ENCODE peak calls at places on chromosomes 4 and X, in eight cellular contexts. One of them, this sample, is unnamed.

GRCh38 chr4:37872310-37872988 is 18.4 kb upstream of the TBC1D1 start:
- ATAC-seq in GM23338: no peak
- ATAC-seq in activated CD8-positive, alpha-beta memory T cell treated with anti-CD3 and anti-CD28 coated beads, Interleukin-2, amount 10 ng/mL, durations not matched to agents 7 days and 5 days: peak
- ATAC-seq in activated CD8-positive, alpha-beta T cell treated with anti-CD3 and anti-CD28 coated beads for 36 hours: peak
- ATAC-seq in right lobe of liver: no peak
- ATAC-seq in PC-3: no peak
- ATAC-seq in right cardiac atrium: no peak
- ATAC-seq in stimulated activated naive CD8-positive, alpha-beta T cell treated with anti-CD3 and anti-CD28 coated beads, Interleukin-15, amount 100 ng/mL, for 72 hours: peak
- ATAC-seq in this sample: peak

GRCh38 chr4:88177981-88178632 is 19.7 kb upstream of the ABCG2 start:
- ATAC-seq in GM23338: peak
- ATAC-seq in activated CD8-positive, alpha-beta memory T cell treated with anti-CD3 and anti-CD28 coated beads, Interleukin-2, amount 10 ng/mL, durations not matched to agents 7 days and 5 days: no peak
- ATAC-seq in activated CD8-positive, alpha-beta T cell treated with anti-CD3 and anti-CD28 coated beads for 36 hours: no peak
- ATAC-seq in right lobe of liver: peak
- ATAC-seq in PC-3: peak
- ATAC-seq in right cardiac atrium: no peak
- ATAC-seq in stimulated activated naive CD8-positive, alpha-beta T cell treated with anti-CD3 and anti-CD28 coated beads, Interleukin-15, amount 100 ng/mL, for 72 hours: no peak
- ATAC-seq in this sample: no peak

GRCh38 chr4:40622913-40623312 is 6.8 kb downstream of the RBM47 start:
- ATAC-seq in GM23338: no peak
- ATAC-seq in activated CD8-positive, alpha-beta memory T cell treated with anti-CD3 and anti-CD28 coated beads, Interleukin-2, amount 10 ng/mL, durations not matched to agents 7 days and 5 days: peak
- ATAC-seq in activated CD8-positive, alpha-beta T cell treated with anti-CD3 and anti-CD28 coated beads for 36 hours: no peak
- ATAC-seq in right lobe of liver: peak
- ATAC-seq in PC-3: peak
- ATAC-seq in right cardiac atrium: no peak
- ATAC-seq in stimulated activated naive CD8-positive, alpha-beta T cell treated with anti-CD3 and anti-CD28 coated beads, Interleukin-15, amount 100 ng/mL, for 72 hours: peak
- ATAC-seq in this sample: peak

GRCh38 chr4:88143504-88143903 is 14.9 kb downstream of the ABCG2 start:
- ATAC-seq in GM23338: no peak
- ATAC-seq in activated CD8-positive, alpha-beta memory T cell treated with anti-CD3 and anti-CD28 coated beads, Interleukin-2, amount 10 ng/mL, durations not matched to agents 7 days and 5 days: no peak
- ATAC-seq in activated CD8-positive, alpha-beta T cell treated with anti-CD3 and anti-CD28 coated beads for 36 hours: no peak
- ATAC-seq in right lobe of liver: no peak
- ATAC-seq in PC-3: peak
- ATAC-seq in right cardiac atrium: no peak
- ATAC-seq in stimulated activated naive CD8-positive, alpha-beta T cell treated with anti-CD3 and anti-CD28 coated beads, Interleukin-15, amount 100 ng/mL, for 72 hours: no peak
- ATAC-seq in this sample: peak

GRCh38 chr4:122146652-122147051 is 5.5 kb upstream of the BLTP1 start:
- ATAC-seq in GM23338: no peak
- ATAC-seq in activated CD8-positive, alpha-beta memory T cell treated with anti-CD3 and anti-CD28 coated beads, Interleukin-2, amount 10 ng/mL, durations not matched to agents 7 days and 5 days: no peak
- ATAC-seq in activated CD8-positive, alpha-beta T cell treated with anti-CD3 and anti-CD28 coated beads for 36 hours: no peak
- ATAC-seq in right lobe of liver: no peak
- ATAC-seq in PC-3: no peak
- ATAC-seq in right cardiac atrium: no peak
- ATAC-seq in stimulated activated naive CD8-positive, alpha-beta T cell treated with anti-CD3 and anti-CD28 coated beads, Interleukin-15, amount 100 ng/mL, for 72 hours: no peak
- ATAC-seq in this sample: no peak

GRCh38 chr4:80615099-80615498 is 279.6 kb downstream of the CFAP299 start:
- ATAC-seq in GM23338: no peak
- ATAC-seq in activated CD8-positive, alpha-beta memory T cell treated with anti-CD3 and anti-CD28 coated beads, Interleukin-2, amount 10 ng/mL, durations not matched to agents 7 days and 5 days: no peak
- ATAC-seq in activated CD8-positive, alpha-beta T cell treated with anti-CD3 and anti-CD28 coated beads for 36 hours: no peak
- ATAC-seq in right lobe of liver: peak
- ATAC-seq in PC-3: peak
- ATAC-seq in right cardiac atrium: no peak
- ATAC-seq in stimulated activated naive CD8-positive, alpha-beta T cell treated with anti-CD3 and anti-CD28 coated beads, Interleukin-15, amount 100 ng/mL, for 72 hours: no peak
- ATAC-seq in this sample: no peak

GRCh38 chrX:107712231-107713204 is 63.1 kb downstream of the TSC22D3 start:
- ATAC-seq in GM23338: no peak
- ATAC-seq in activated CD8-positive, alpha-beta memory T cell treated with anti-CD3 and anti-CD28 coated beads, Interleukin-2, amount 10 ng/mL, durations not matched to agents 7 days and 5 days: no peak
- ATAC-seq in activated CD8-positive, alpha-beta T cell treated with anti-CD3 and anti-CD28 coated beads for 36 hours: no peak
- ATAC-seq in right lobe of liver: peak
- ATAC-seq in PC-3: no peak
- ATAC-seq in right cardiac atrium: peak
- ATAC-seq in stimulated activated naive CD8-positive, alpha-beta T cell treated with anti-CD3 and anti-CD28 coated beads, Interleukin-15, amount 100 ng/mL, for 72 hours: no peak
- ATAC-seq in this sample: peak

GRCh38 chrX:3697220-3697684 is 16.2 kb downstream of the PRKX start:
- ATAC-seq in GM23338: no peak
- ATAC-seq in activated CD8-positive, alpha-beta memory T cell treated with anti-CD3 and anti-CD28 coated beads, Interleukin-2, amount 10 ng/mL, durations not matched to agents 7 days and 5 days: no peak
- ATAC-seq in activated CD8-positive, alpha-beta T cell treated with anti-CD3 and anti-CD28 coated beads for 36 hours: no peak
- ATAC-seq in right lobe of liver: no peak
- ATAC-seq in PC-3: no peak
- ATAC-seq in right cardiac atrium: peak
- ATAC-seq in stimulated activated naive CD8-positive, alpha-beta T cell treated with anti-CD3 and anti-CD28 coated beads, Interleukin-15, amount 100 ng/mL, for 72 hours: no peak
- ATAC-seq in this sample: no peak

GRCh38 chrX:13373807-13374187 is 53.9 kb upstream of the ATXN3L start:
- ATAC-seq in GM23338: no peak
- ATAC-seq in activated CD8-positive, alpha-beta memory T cell treated with anti-CD3 and anti-CD28 coated beads, Interleukin-2, amount 10 ng/mL, durations not matched to agents 7 days and 5 days: no peak
- ATAC-seq in activated CD8-positive, alpha-beta T cell treated with anti-CD3 and anti-CD28 coated beads for 36 hours: peak
- ATAC-seq in right lobe of liver: no peak
- ATAC-seq in PC-3: no peak
- ATAC-seq in right cardiac atrium: peak
- ATAC-seq in stimulated activated naive CD8-positive, alpha-beta T cell treated with anti-CD3 and anti-CD28 coated beads, Interleukin-15, amount 100 ng/mL, for 72 hours: no peak
- ATAC-seq in this sample: peak

GRCh38 chrX:15606064-15606590 is 5.4 kb upstream of the ACE2 start:
- ATAC-seq in GM23338: no peak
- ATAC-seq in activated CD8-positive, alpha-beta memory T cell treated with anti-CD3 and anti-CD28 coated beads, Interleukin-2, amount 10 ng/mL, durations not matched to agents 7 days and 5 days: no peak
- ATAC-seq in activated CD8-positive, alpha-beta T cell treated with anti-CD3 and anti-CD28 coated beads for 36 hours: no peak
- ATAC-seq in right lobe of liver: no peak
- ATAC-seq in PC-3: peak
- ATAC-seq in right cardiac atrium: no peak
- ATAC-seq in stimulated activated naive CD8-positive, alpha-beta T cell treated with anti-CD3 and anti-CD28 coated beads, Interleukin-15, amount 100 ng/mL, for 72 hours: no peak
- ATAC-seq in this sample: no peak

GRCh38 chrX:12970691-12971202 is 4.2 kb upstream of the TMSB4X start:
- ATAC-seq in GM23338: peak
- ATAC-seq in activated CD8-positive, alpha-beta memory T cell treated with anti-CD3 and anti-CD28 coated beads, Interleukin-2, amount 10 ng/mL, durations not matched to agents 7 days and 5 days: peak
- ATAC-seq in activated CD8-positive, alpha-beta T cell treated with anti-CD3 and anti-CD28 coated beads for 36 hours: peak
- ATAC-seq in right lobe of liver: peak
- ATAC-seq in PC-3: no peak
- ATAC-seq in right cardiac atrium: peak
- ATAC-seq in stimulated activated naive CD8-positive, alpha-beta T cell treated with anti-CD3 and anti-CD28 coated beads, Interleukin-15, amount 100 ng/mL, for 72 hours: peak
- ATAC-seq in this sample: peak

GRCh38 chrX:43349363-43349762 is 306.7 kb upstream of the MAOA start:
- ATAC-seq in GM23338: peak
- ATAC-seq in activated CD8-positive, alpha-beta memory T cell treated with anti-CD3 and anti-CD28 coated beads, Interleukin-2, amount 10 ng/mL, durations not matched to agents 7 days and 5 days: no peak
- ATAC-seq in activated CD8-positive, alpha-beta T cell treated with anti-CD3 and anti-CD28 coated beads for 36 hours: peak
- ATAC-seq in right lobe of liver: peak
- ATAC-seq in PC-3: no peak
- ATAC-seq in right cardiac atrium: no peak
- ATAC-seq in stimulated activated naive CD8-positive, alpha-beta T cell treated with anti-CD3 and anti-CD28 coated beads, Interleukin-15, amount 100 ng/mL, for 72 hours: no peak
- ATAC-seq in this sample: peak

GRCh38 chr4:184275766-184276165 is 58.1 kb upstream of the ENPP6 start:
- ATAC-seq in GM23338: no peak
- ATAC-seq in activated CD8-positive, alpha-beta memory T cell treated with anti-CD3 and anti-CD28 coated beads, Interleukin-2, amount 10 ng/mL, durations not matched to agents 7 days and 5 days: no peak
- ATAC-seq in activated CD8-positive, alpha-beta T cell treated with anti-CD3 and anti-CD28 coated beads for 36 hours: no peak
- ATAC-seq in right lobe of liver: no peak
- ATAC-seq in PC-3: no peak
- ATAC-seq in right cardiac atrium: no peak
- ATAC-seq in stimulated activated naive CD8-positive, alpha-beta T cell treated with anti-CD3 and anti-CD28 coated beads, Interleukin-15, amount 100 ng/mL, for 72 hours: no peak
- ATAC-seq in this sample: no peak

GRCh38 chr4:101791189-101791572 is 651 bp downstream of the BANK1 start:
- ATAC-seq in GM23338: peak
- ATAC-seq in activated CD8-positive, alpha-beta memory T cell treated with anti-CD3 and anti-CD28 coated beads, Interleukin-2, amount 10 ng/mL, durations not matched to agents 7 days and 5 days: no peak
- ATAC-seq in activated CD8-positive, alpha-beta T cell treated with anti-CD3 and anti-CD28 coated beads for 36 hours: no peak
- ATAC-seq in right lobe of liver: peak
- ATAC-seq in PC-3: peak
- ATAC-seq in right cardiac atrium: no peak
- ATAC-seq in stimulated activated naive CD8-positive, alpha-beta T cell treated with anti-CD3 and anti-CD28 coated beads, Interleukin-15, amount 100 ng/mL, for 72 hours: no peak
- ATAC-seq in this sample: no peak

GRCh38 chrX:110142096-110142495 is 139.2 kb downstream of the TMEM164 start:
- ATAC-seq in GM23338: no peak
- ATAC-seq in activated CD8-positive, alpha-beta memory T cell treated with anti-CD3 and anti-CD28 coated beads, Interleukin-2, amount 10 ng/mL, durations not matched to agents 7 days and 5 days: no peak
- ATAC-seq in activated CD8-positive, alpha-beta T cell treated with anti-CD3 and anti-CD28 coated beads for 36 hours: no peak
- ATAC-seq in right lobe of liver: no peak
- ATAC-seq in PC-3: no peak
- ATAC-seq in right cardiac atrium: peak
- ATAC-seq in stimulated activated naive CD8-positive, alpha-beta T cell treated with anti-CD3 and anti-CD28 coated beads, Interleukin-15, amount 100 ng/mL, for 72 hours: no peak
- ATAC-seq in this sample: no peak

GRCh38 chr4:77177196-77177595 is 20.2 kb downstream of the CCNG2 start:
- ATAC-seq in GM23338: peak
- ATAC-seq in activated CD8-positive, alpha-beta memory T cell treated with anti-CD3 and anti-CD28 coated beads, Interleukin-2, amount 10 ng/mL, durations not matched to agents 7 days and 5 days: no peak
- ATAC-seq in activated CD8-positive, alpha-beta T cell treated with anti-CD3 and anti-CD28 coated beads for 36 hours: no peak
- ATAC-seq in right lobe of liver: no peak
- ATAC-seq in PC-3: no peak
- ATAC-seq in right cardiac atrium: no peak
- ATAC-seq in stimulated activated naive CD8-positive, alpha-beta T cell treated with anti-CD3 and anti-CD28 coated beads, Interleukin-15, amount 100 ng/mL, for 72 hours: no peak
- ATAC-seq in this sample: no peak

GRCh38 chr4:163264934-163265333 is 67.5 kb downstream of the NPY1R start:
- ATAC-seq in GM23338: no peak
- ATAC-seq in activated CD8-positive, alpha-beta memory T cell treated with anti-CD3 and anti-CD28 coated beads, Interleukin-2, amount 10 ng/mL, durations not matched to agents 7 days and 5 days: no peak
- ATAC-seq in activated CD8-positive, alpha-beta T cell treated with anti-CD3 and anti-CD28 coated beads for 36 hours: no peak
- ATAC-seq in right lobe of liver: no peak
- ATAC-seq in PC-3: no peak
- ATAC-seq in right cardiac atrium: no peak
- ATAC-seq in stimulated activated naive CD8-positive, alpha-beta T cell treated with anti-CD3 and anti-CD28 coated beads, Interleukin-15, amount 100 ng/mL, for 72 hours: no peak
- ATAC-seq in this sample: no peak

GRCh38 chr4:153087671-153088194 is 116.5 kb upstream of the TRIM2 start:
- ATAC-seq in GM23338: no peak
- ATAC-seq in activated CD8-positive, alpha-beta memory T cell treated with anti-CD3 and anti-CD28 coated beads, Interleukin-2, amount 10 ng/mL, durations not matched to agents 7 days and 5 days: no peak
- ATAC-seq in activated CD8-positive, alpha-beta T cell treated with anti-CD3 and anti-CD28 coated beads for 36 hours: no peak
- ATAC-seq in right lobe of liver: no peak
- ATAC-seq in PC-3: no peak
- ATAC-seq in right cardiac atrium: no peak
- ATAC-seq in stimulated activated naive CD8-positive, alpha-beta T cell treated with anti-CD3 and anti-CD28 coated beads, Interleukin-15, amount 100 ng/mL, for 72 hours: no peak
- ATAC-seq in this sample: no peak

GRCh38 chr4:1549638-1550035 is 134.5 kb downstream of the FAM53A start:
- ATAC-seq in GM23338: no peak
- ATAC-seq in activated CD8-positive, alpha-beta memory T cell treated with anti-CD3 and anti-CD28 coated beads, Interleukin-2, amount 10 ng/mL, durations not matched to agents 7 days and 5 days: no peak
- ATAC-seq in activated CD8-positive, alpha-beta T cell treated with anti-CD3 and anti-CD28 coated beads for 36 hours: no peak
- ATAC-seq in right lobe of liver: no peak
- ATAC-seq in PC-3: no peak
- ATAC-seq in right cardiac atrium: no peak
- ATAC-seq in stimulated activated naive CD8-positive, alpha-beta T cell treated with anti-CD3 and anti-CD28 coated beads, Interleukin-15, amount 100 ng/mL, for 72 hours: no peak
- ATAC-seq in this sample: no peak

This sample was measured in activated T-helper 17 cell treated with anti-CD3 and anti-CD28 coated beads, Interleukin-2, amount 50 U/mL, for 72 hours.